ENCODE peak calls at places on chromosomes 5 and 9, in eight cellular contexts. C is A549, N is colonic mucosa, D is brain microvascular endothelial cell, X is body of pancreas, G is transverse colon, M is spleen, S is RWPE1. P is an unnamed sample.

GRCh38 chr5:79070002-79070567 is 518 bp downstream of the BHMT2 start:
- DNase-seq in D (peak), X (peak), M (no peak), C (no peak), S (no peak), G (no peak), N (no peak), P (no peak)

GRCh38 chr5:42719034-42719433 is 37.6 kb upstream of the CCDC152 start:
- DNase-seq in D (no peak), S (no peak), G (no peak), C (no peak), X (no peak), M (no peak), N (no peak), P (no peak)

GRCh38 chr5:110839004-110839403 is 100.2 kb downstream of the SLC25A46 start:
- DNase-seq in M (no peak), N (no peak), X (no peak), D (no peak), S (no peak), C (no peak), G (no peak), P (no peak)

GRCh38 chr9:123329329-123329955 is 26.6 kb upstream of the CRB2 start:
- DNase-seq in S (no peak), D (no peak), M (no peak), N (peak), X (peak), G (peak), C (no peak), P (no peak)

GRCh38 chr5:85556464-85556863 is 1061.3 kb upstream of the COX7C start:
- DNase-seq in G (no peak), C (no peak), M (peak), S (no peak), X (no peak), D (no peak), N (no peak), P (no peak)

GRCh38 chr9:69173891-69174644 is at the start of gene TJP2:
- DNase-seq in M (peak), X (peak), G (peak), N (peak), S (peak), D (peak), C (no peak), P (no peak)

GRCh38 chr9:121852646-121853616 is 201.5 kb downstream of the DAB2IP start:
- DNase-seq in X (no peak), C (no peak), S (no peak), D (no peak), N (no peak), G (no peak), M (no peak), P (no peak)

GRCh38 chr5:159451197-159452052 is 121.1 kb upstream of the IL12B start:
- DNase-seq in X (peak), N (no peak), C (peak), M (no peak), G (no peak), S (peak), D (peak), P (peak)

GRCh38 chr9:95504053-95504963 is 12.5 kb downstream of the PTCH1 start:
- DNase-seq in N (peak), M (no peak), D (no peak), S (peak), G (peak), C (peak), X (peak), P (no peak)
- H3K27ac ChIP-seq in N (no peak), M (no peak), D (no peak), S (peak), G (peak), C (no peak), X (peak), P (no peak)

DNA sequence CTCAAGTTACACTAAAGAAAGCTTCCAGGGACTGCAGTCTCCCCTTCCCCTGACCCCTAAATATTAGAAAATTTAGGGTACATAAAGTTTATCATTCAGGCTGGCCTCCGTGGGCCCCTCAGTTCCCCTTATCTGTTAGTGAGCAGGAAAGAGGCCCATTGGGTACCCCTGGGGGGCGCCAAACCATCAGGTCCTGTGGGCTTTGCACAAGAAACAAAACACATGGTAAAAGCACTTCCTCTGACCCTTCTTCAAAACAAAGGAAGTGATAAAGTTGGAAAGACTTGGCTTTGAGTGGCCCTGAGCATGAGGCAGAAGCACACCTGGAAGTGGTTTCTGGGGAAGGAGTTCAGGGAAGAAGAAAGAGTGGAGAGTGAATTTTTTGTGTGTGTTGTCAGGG is 213.0 kb downstream of the SMARCA2 start:
- DNase-seq in D (no peak), C (no peak), X (no peak), G (peak), S (no peak), M (no peak), N (peak), P (no peak)
- TF ChIP-seq CTCF in D (peak), C (peak), X (peak), G (peak), S (no peak), M (no peak), N (peak), P (peak)

GRCh38 chr9:133814586-133815090 is 76.5 kb upstream of the SARDH start:
- DNase-seq in N (no peak), S (no peak), M (no peak), X (no peak), D (no peak), G (no peak), C (no peak), P (no peak)
- H3K27ac ChIP-seq in N (no peak), S (peak), M (no peak), X (no peak), D (no peak), G (no peak), C (no peak), P (no peak)

DNA sequence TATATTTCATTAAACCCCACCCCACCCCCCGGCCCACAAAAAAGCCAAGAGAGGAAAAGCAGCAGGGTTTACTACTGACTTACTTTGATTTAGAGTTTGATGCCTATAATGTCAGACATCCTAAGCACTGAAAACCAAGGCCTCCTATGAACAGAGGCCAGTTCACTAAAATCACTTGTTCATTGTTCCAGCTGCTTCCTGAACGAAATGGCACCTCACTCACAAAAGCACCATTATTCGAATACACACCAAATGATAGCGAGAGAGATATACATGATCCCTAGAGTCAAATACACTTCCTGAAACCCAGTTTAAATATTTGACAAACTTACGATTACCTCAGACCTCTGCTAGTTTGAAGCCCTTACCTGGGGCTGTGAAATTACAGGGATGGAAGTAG is 66.6 kb downstream of the LPAR1 start:
- DNase-seq in X (no peak), S (no peak), N (no peak), M (no peak), G (no peak), D (no peak), C (no peak), P (no peak)
- TF ChIP-seq CTCF in X (no peak), S (no peak), N (no peak), M (no peak), G (no peak), D (no peak), C (no peak), P (no peak)

GRCh38 chr9:127739614-127740322 is 4.7 kb upstream of the TOR2A start:
- DNase-seq in S (no peak), G (no peak), M (no peak), X (no peak), N (no peak), C (no peak), D (no peak), P (no peak)
- H3K27ac ChIP-seq in S (peak), G (peak), M (peak), X (no peak), N (no peak), C (peak), D (no peak), P (no peak)